ENCODE peak calls at places on chromosomes 12 and 14, in six cellular contexts. S is PC-9, V is T follicular helper cell, T is SW480, K is GM10248, W is RCC 7860. C is an unnamed sample.

GRCh38 chr12:19810213-19810612 is 370.9 kb downstream of the AEBP2 start:
- DNase-seq in S (no peak), W (no peak), K (no peak), T (no peak), V (no peak), C (no peak)

GRCh38 chr12:27973487-27973890 is 956 bp upstream of the PTHLH start:
- DNase-seq in S (no peak), W (no peak), V (no peak), T (no peak), K (no peak), C (no peak)

GRCh38 chr14:94750371-94750770 is 19.5 kb downstream of the GSC start:
- DNase-seq in V (no peak), T (no peak), S (no peak), K (no peak), W (no peak), C (no peak)

GRCh38 chr12:88057994-88058718 is 29.0 kb upstream of the C12orf50 start:
- DNase-seq in W (peak), S (no peak), T (no peak), K (no peak), V (no peak), C (no peak)

GRCh38 chr14:98947911-98948595 is 323.9 kb downstream of the BCL11B start:
- DNase-seq in K (no peak), T (no peak), W (no peak), V (no peak), S (no peak), C (no peak)

GRCh38 chr14:68623828-68624227 is 169.0 kb downstream of the ZFP36L1 start:
- DNase-seq in T (no peak), K (no peak), S (peak), W (no peak), V (no peak), C (no peak)

GRCh38 chr14:62146014-62146413 is 383.8 kb downstream of the SNAPC1 start:
- DNase-seq in W (no peak), S (no peak), T (no peak), K (no peak), V (no peak), C (no peak)

GRCh38 chr12:62697893-62698292 is 231.3 kb downstream of the MON2 start:
- DNase-seq in T (no peak), K (no peak), S (no peak), V (no peak), W (no peak), C (no peak)

GRCh38 chr12:131766382-131767107 is 55.7 kb downstream of the SFSWAP start:
- DNase-seq in V (no peak), K (no peak), T (no peak), S (no peak), W (no peak), C (no peak)